ENCODE peak calls at places on chromosomes 2 and 18, in ten cellular contexts. C is amniotic stem cell; U is CD8-positive, alpha-beta memory T cell; S is NCI-H1092 treated with DMSO at 0.1 percent for 48 hours; L is skeletal muscle cell; Y is BJ; V is left ventricle myocardium superior; T is AG04449; K is posterior cingulate gyrus; O is body of pancreas. R is an unnamed sample.

GRCh38 chr2:118251427-118251826 is 163.2 kb downstream of the INSIG2 start:
- DNase-seq in C (no peak), U (no peak), S (no peak), L (no peak), Y (peak), V (no peak), T (peak), K (no peak), O (no peak), R (no peak)

GRCh38 chr2:29011650-29012060 is 30.6 kb downstream of the TOGARAM2 start:
- DNase-seq in C (no peak), U (peak), S (peak), L (peak), Y (no peak), V (peak), T (no peak), K (peak), O (peak), R (peak)

GRCh38 chr2:239252433-239253200 is 148.2 kb downstream of the HDAC4 start:
- DNase-seq in C (no peak), U (peak), S (peak), L (no peak), Y (no peak), V (peak), T (no peak), K (peak), O (peak), R (no peak)

GRCh38 chr2:143431316-143431715 is 302.1 kb downstream of the ARHGAP15 start:
- DNase-seq in C (no peak), U (no peak), S (no peak), L (no peak), Y (no peak), V (no peak), T (no peak), K (no peak), O (no peak), R (no peak)

GRCh38 chr2:84435331-84436081 is 23.6 kb downstream of the SUCLG1 start:
- DNase-seq in C (no peak), U (no peak), S (no peak), L (peak), Y (no peak), V (no peak), T (no peak), K (peak), O (peak), R (no peak)

GRCh38 chr2:206482123-206482522 is 38.8 kb downstream of the ADAM23 start:
- DNase-seq in C (no peak), U (no peak), S (no peak), L (no peak), Y (no peak), V (no peak), T (no peak), K (no peak), O (no peak), R (no peak)

GRCh38 chr2:85920810-85921545 is 32.2 kb upstream of the ST3GAL5 start:
- DNase-seq in C (no peak), U (no peak), S (no peak), L (no peak), Y (no peak), V (peak), T (no peak), K (no peak), O (peak), R (no peak)

GRCh38 chr2:143700865-143701264 is 571.6 kb downstream of the ARHGAP15 start:
- DNase-seq in C (no peak), U (no peak), S (no peak), L (no peak), Y (peak), V (no peak), T (peak), K (no peak), O (no peak), R (no peak)

GRCh38 chr18:70228546-70228945 is 23.1 kb upstream of the RTTN start:
- DNase-seq in C (no peak), U (no peak), S (no peak), L (no peak), Y (no peak), V (no peak), T (no peak), K (no peak), O (no peak), R (no peak)

GRCh38 chr2:177265386-177265690 is 811 bp upstream of the NFE2L2 start:
- DNase-seq in C (no peak), U (no peak), S (peak), L (no peak), Y (no peak), V (peak), T (no peak), K (peak), O (peak), R (peak)

GRCh38 chr2:69755862-69756467 is 14.0 kb downstream of the ANXA4 start:
- DNase-seq in C (peak), U (no peak), S (no peak), L (no peak), Y (peak), V (no peak), T (no peak), K (no peak), O (no peak), R (no peak)

R was measured in NCI-H345.